ENCODE peak calls at places on chromosomes 11 and 22, in five cellular contexts. I, X, D, F and G are unnamed samples.

GRCh38 chr11:60809249-60809648 is 24.1 kb downstream of the MS4A10 start:
- DNase-seq in F (no peak), X (no peak), D (no peak), I (no peak), G (no peak)

GRCh38 chr22:35205956-35206355 is 51.3 kb upstream of the HMGXB4 start:
- DNase-seq in X (no peak), I (peak; percentile 72), D (no peak), F (no peak), G (no peak)

GRCh38 chr11:57386178-57386945 is 4.1 kb downstream of the PRG2 start:
- DNase-seq in D (no peak), X (no peak), F (no peak), I (no peak), G (peak; percentile 38)

GRCh38 chr11:124762624-124763155 is 600 bp upstream of the ESAM start:
- DNase-seq in X (no peak), D (peak; percentile 82), F (no peak), I (no peak), G (peak; percentile 55)

GRCh38 chr11:2811206-2812091 is 74.1 kb downstream of the CDKN1C start:
- DNase-seq in F (no peak), I (no peak), X (no peak), D (no peak), G (peak; percentile 31)

GRCh38 chr11:116786966-116787365 is 857 bp downstream of the ZPR1 start:
- DNase-seq in X (no peak), D (no peak), I (no peak), F (no peak), G (peak; percentile 31)

GRCh38 chr11:10925149-10925926 is 67.5 kb upstream of the ZBED5 start:
- DNase-seq in D (no peak), I (no peak), X (no peak), F (no peak), G (no peak)

GRCh38 chr11:49302360-49302759 is 94.0 kb upstream of the FOLH1 start:
- DNase-seq in I (no peak), X (no peak), D (no peak), F (no peak), G (no peak)

GRCh38 chr22:29184886-29185575 is 20.7 kb upstream of the EMID1 start:
- DNase-seq in X (no peak), D (no peak), I (no peak), F (no peak), G (no peak)

GRCh38 chr22:25357056-25357455 is 137.6 kb downstream of the CRYBB2 start:
- DNase-seq in I (no peak), F (no peak), X (no peak), D (no peak), G (no peak)

GRCh38 chr11:76577199-76577920 is 93.2 kb downstream of the LRRC32 start:
- DNase-seq in I (peak; percentile 77), D (no peak), F (peak; percentile 80), X (peak; percentile 44), G (no peak)

GRCh38 chr11:74011360-74012071 is 2.6 kb upstream of the UCP3 start:
- DNase-seq in I (peak; percentile 38), D (peak; percentile 66), X (no peak), F (no peak), G (peak; percentile 96)

GRCh38 chr11:134728186-134728585 is 316.1 kb upstream of the B3GAT1 start:
- DNase-seq in F (no peak), I (no peak), D (peak; percentile 82), X (no peak), G (no peak)

GRCh38 chr11:18013790-18014507 is 1.1 kb upstream of the SERGEF start:
- DNase-seq in D (no peak), X (peak; percentile 12), I (no peak), F (no peak), G (no peak)

GRCh38 chr11:80970016-80970516 is 1529.2 kb upstream of the TENM4 start:
- DNase-seq in D (no peak), X (no peak), I (no peak), F (no peak), G (no peak)

GRCh38 chr11:76902121-76903014 is 41.6 kb downstream of the ACER3 start:
- DNase-seq in D (no peak), F (no peak), I (no peak), X (no peak), G (no peak)

GRCh38 chr11:12137005-12137690 is 26.8 kb downstream of the MICAL2 start:
- DNase-seq in F (no peak), D (no peak), I (no peak), X (no peak), G (no peak)

GRCh38 chr22:32964411-32965057 is 93.6 kb downstream of the SYN3 start:
- DNase-seq in I (no peak), X (no peak), D (peak; percentile 23), F (no peak), G (no peak)

GRCh38 chr22:49204599-49205214 is 623.0 kb downstream of the BRD1 start:
- DNase-seq in X (no peak), F (no peak), I (no peak), D (peak; percentile 80), G (no peak)

DNA sequence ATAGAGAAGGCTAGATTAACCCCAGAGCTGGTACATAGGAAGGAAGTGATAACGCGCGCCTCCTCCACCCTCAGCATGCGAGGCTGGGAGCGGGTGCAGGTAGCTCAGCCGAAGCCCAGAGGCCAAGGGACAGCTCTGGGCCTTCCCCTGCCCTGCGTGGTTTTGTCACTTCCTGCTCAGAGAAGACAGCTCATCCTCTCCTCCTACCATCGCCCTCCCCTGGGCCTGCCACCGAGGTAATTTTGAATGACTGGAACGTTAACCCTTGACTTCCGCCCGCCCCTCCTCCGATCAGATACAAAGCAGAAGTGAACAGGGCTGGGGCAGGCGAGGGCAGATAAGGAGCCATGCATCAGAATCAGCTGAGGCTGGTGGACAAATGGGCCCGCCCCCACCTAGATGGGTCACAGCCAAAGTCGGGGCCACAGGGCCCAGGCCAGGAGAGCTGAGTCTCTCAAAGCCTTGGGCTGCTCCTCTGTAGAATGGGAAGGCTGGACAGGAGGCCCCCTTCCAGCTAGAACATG is 1.6 kb downstream of the RAC2 start:
- DNase-seq in D (peak; percentile 92), I (peak; percentile 38), X (peak; percentile 21), F (peak; percentile 94), G (peak; percentile 98)
- TF ChIP-seq POLR2A in D (no peak), I (no peak), X (no peak), F (no peak), G (peak; percentile 92)

GRCh38 chr11:59216654-59217640 is 4.2 kb upstream of the MPEG1 start:
- DNase-seq in F (no peak), I (peak; percentile 67), D (no peak), X (peak; percentile 32), G (no peak)

GRCh38 chr11:59214141-59214893 is 1.6 kb upstream of the MPEG1 start:
- DNase-seq in D (no peak), X (no peak), F (no peak), I (no peak), G (no peak)

GRCh38 chr11:59208956-59209355 is 3.8 kb downstream of the MPEG1 start:
- DNase-seq in I (peak; percentile 64), D (no peak), F (no peak), X (no peak), G (no peak)

GRCh38 chr11:59212222-59212621 is 505 bp downstream of the MPEG1 start:
- DNase-seq in I (no peak), F (no peak), X (no peak), D (no peak), G (no peak)

GRCh38 chr11:59212744-59213573 is at the start of gene MPEG1:
- DNase-seq in X (no peak), D (no peak), I (no peak), F (no peak), G (no peak)
- TF ChIP-seq POLR2A in X (no peak), D (no peak), I (no peak), F (no peak), G (no peak)

GRCh38 chr11:3878036-3878584 is 22.6 kb downstream of the STIM1 start:
- DNase-seq in I (no peak), F (no peak), D (no peak), X (no peak), G (no peak)

GRCh38 chr11:3879967-3880542 is 24.6 kb downstream of the STIM1 start:
- DNase-seq in X (no peak), D (no peak), I (no peak), F (no peak), G (no peak)

GRCh38 chr11:3879216-3879966 is 23.9 kb downstream of the STIM1 start:
- DNase-seq in X (no peak), I (no peak), D (no peak), F (no peak), G (no peak)

GRCh38 chr11:3882671-3883070 is 27.2 kb downstream of the STIM1 start:
- DNase-seq in X (no peak), D (no peak), F (no peak), I (no peak), G (peak; percentile 16)

GRCh38 chr11:3880724-3881123 is 25.3 kb downstream of the STIM1 start:
- DNase-seq in I (peak; percentile 58), F (no peak), X (no peak), D (no peak), G (no peak)
- TF ChIP-seq POLR2A in I (no peak), F (no peak), X (no peak), D (no peak), G (no peak)

DNA sequence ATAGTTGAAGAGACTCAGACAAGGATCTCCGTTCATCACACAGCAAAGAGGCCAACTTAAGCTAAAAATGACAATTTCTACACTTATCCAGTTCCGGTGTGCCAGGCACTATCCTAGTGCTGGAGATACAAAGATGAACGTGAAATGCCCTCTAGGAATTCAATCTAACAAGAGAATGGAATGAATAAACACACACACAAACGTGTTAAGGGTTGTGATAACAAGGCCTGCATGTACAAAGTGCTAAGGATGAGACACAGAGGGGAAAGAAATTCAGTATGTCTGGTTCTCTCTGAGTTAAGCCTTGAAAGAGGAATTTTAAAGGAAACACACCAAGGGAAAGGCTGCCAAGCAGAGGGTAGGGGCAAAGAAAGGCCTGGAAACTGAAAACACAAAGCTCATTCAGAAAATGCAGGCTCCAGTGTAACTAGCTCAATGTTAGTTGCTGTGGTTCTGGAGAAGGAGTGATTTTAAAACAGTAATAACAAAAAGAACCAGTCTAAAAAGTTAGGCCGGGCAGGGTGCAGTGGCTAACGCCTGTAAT is 4.2 kb downstream of the CHKA start:
- DNase-seq in I (no peak), X (peak; percentile 5), D (peak; percentile 3), F (no peak), G (no peak)
- TF ChIP-seq POLR2A in I (no peak), X (no peak), D (no peak), F (no peak), G (no peak)